ENCODE peak calls at places on chromosome 10, in six cellular contexts. H is iris pigment epithelial cell, B is EL, M is Calu3, Q is tibial nerve, R is dermis microvascular lymphatic vessel endothelial cell. O is an unnamed sample.

GRCh38 chr10:48580236-48580635 is 24.6 kb downstream of the ARHGAP22 start:
- DNase-seq in H (no peak), B (no peak), M (no peak), Q (no peak), R (no peak), O (no peak)

GRCh38 chr10:18162021-18162631 is 21.9 kb downstream of the CACNB2 start:
- DNase-seq in H (peak), B (no peak), M (no peak), Q (no peak), R (no peak), O (no peak)

GRCh38 chr10:63348210-63348850 is 117.4 kb downstream of the JMJD1C start:
- DNase-seq in H (peak), B (no peak), M (no peak), Q (no peak), R (no peak), O (no peak)

GRCh38 chr10:628386-629045 is 61.0 kb downstream of the DIP2C start:
- DNase-seq in H (no peak), B (no peak), M (no peak), Q (no peak), R (peak), O (no peak)

GRCh38 chr10:127934383-127934782 is 27.5 kb downstream of the PTPRE start:
- DNase-seq in H (no peak), B (no peak), M (no peak), Q (no peak), R (no peak), O (no peak)

GRCh38 chr10:37704566-37704965 is 152.8 kb downstream of the ZNF248 start:
- DNase-seq in H (no peak), B (no peak), M (no peak), Q (no peak), R (no peak), O (peak)

GRCh38 chr10:19812976-19813375 is 3.3 kb upstream of the PLXDC2 start:
- DNase-seq in H (no peak), B (no peak), M (no peak), Q (no peak), R (no peak), O (no peak)

GRCh38 chr10:114100848-114101741 is 57.4 kb downstream of the ADRB1 start:
- DNase-seq in H (peak), B (peak), M (no peak), Q (no peak), R (no peak), O (no peak)

GRCh38 chr10:79318369-79318768 is 28.9 kb upstream of the PPIF start:
- DNase-seq in H (no peak), B (no peak), M (no peak), Q (no peak), R (no peak), O (no peak)

GRCh38 chr10:128456271-128456670 is 330.0 kb upstream of the MKI67 start:
- DNase-seq in H (no peak), B (no peak), M (no peak), Q (no peak), R (no peak), O (no peak)

GRCh38 chr10:1293636-1294440 is 237.7 kb downstream of the WDR37 start:
- DNase-seq in H (no peak), B (no peak), M (no peak), Q (no peak), R (no peak), O (no peak)

GRCh38 chr10:71625445-71626175 is 94.0 kb downstream of the C10orf105 start:
- DNase-seq in H (no peak), B (no peak), M (no peak), Q (no peak), R (no peak), O (no peak)

GRCh38 chr10:115861864-115862263 is 411.1 kb downstream of the GFRA1 start:
- DNase-seq in H (peak), B (peak), M (no peak), Q (no peak), R (no peak), O (no peak)

GRCh38 chr10:88865281-88865876 is 13.7 kb upstream of the ANKRD22 start:
- DNase-seq in H (no peak), B (no peak), M (no peak), Q (no peak), R (no peak), O (no peak)

GRCh38 chr10:110356628-110357245 is 52.0 kb upstream of the SMNDC1 start:
- DNase-seq in H (peak), B (peak), M (peak), Q (no peak), R (no peak), O (no peak)

GRCh38 chr10:131843881-131844284 is 56.9 kb upstream of the PPP2R2D start:
- DNase-seq in H (no peak), B (no peak), M (no peak), Q (no peak), R (no peak), O (peak)

GRCh38 chr10:128420623-128421022 is 294.4 kb upstream of the MKI67 start:
- DNase-seq in H (no peak), B (no peak), M (no peak), Q (no peak), R (no peak), O (no peak)

GRCh38 chr10:71708301-71708703 is 11.3 kb downstream of the C10orf105 start:
- DNase-seq in H (peak), B (peak), M (peak), Q (peak), R (no peak), O (no peak)

GRCh38 chr10:104353325-104354048 is at the start of gene CFAP58:
- DNase-seq in H (peak), B (peak), M (peak), Q (peak), R (no peak), O (peak)

GRCh38 chr10:121213436-121213835 is 362.3 kb downstream of the WDR11 start:
- DNase-seq in H (no peak), B (no peak), M (no peak), Q (no peak), R (no peak), O (no peak)

O was measured in tibial artery.